ENCODE peak calls at places on chromosome 16, in seven cellular contexts. A is B cell; D is GM12865; Q is stomach; T is mammary epithelial cell; S is HFFc6; G is CD4-positive, alpha-beta T cell. H is an unnamed sample.

GRCh38 chr16:30186782-30187555 is 3.6 kb downstream of the CORO1A start:
- DNase-seq in A (peak), D (peak), Q (peak), T (peak), S (peak), G (peak), H (peak)

GRCh38 chr16:87725596-87726235 is 40.1 kb downstream of the KLHDC4 start:
- DNase-seq in A (no peak), D (no peak), Q (no peak), T (no peak), S (no peak), G (no peak), H (no peak)

GRCh38 chr16:86777098-86777946 is 199.0 kb downstream of the FOXL1 start:
- DNase-seq in A (no peak), D (no peak), Q (no peak), T (no peak), S (peak), G (no peak), H (no peak)

GRCh38 chr16:80197790-80198201 is 343.0 kb upstream of the DYNLRB2 start:
- DNase-seq in A (no peak), D (no peak), Q (no peak), T (peak), S (peak), G (no peak), H (no peak)

GRCh38 chr16:6846452-6846851 is 486.2 kb upstream of the RBFOX1 start:
- DNase-seq in A (no peak), D (no peak), Q (no peak), T (no peak), S (no peak), G (no peak), H (no peak)

GRCh38 chr16:29029168-29029994 is 44.5 kb downstream of the LAT start:
- DNase-seq in A (no peak), D (peak), Q (no peak), T (peak), S (peak), G (peak), H (peak)

GRCh38 chr16:78538919-78539318 is 439.5 kb downstream of the WWOX start:
- DNase-seq in A (no peak), D (no peak), Q (no peak), T (peak), S (no peak), G (no peak), H (no peak)

GRCh38 chr16:79088971-79089370 is 511.6 kb downstream of the MAF start:
- DNase-seq in A (no peak), D (no peak), Q (no peak), T (no peak), S (no peak), G (no peak), H (no peak)

GRCh38 chr16:81581107-81581506 is 136.5 kb downstream of the CMIP start:
- DNase-seq in A (no peak), D (no peak), Q (peak), T (peak), S (no peak), G (no peak), H (no peak)

GRCh38 chr16:79816081-79816497 is 215.6 kb upstream of the MAF start:
- DNase-seq in A (no peak), D (no peak), Q (no peak), T (no peak), S (no peak), G (no peak), H (no peak)

GRCh38 chr16:81265658-81266451 is 27.4 kb downstream of the BCO1 start:
- DNase-seq in A (no peak), D (no peak), Q (peak), T (no peak), S (no peak), G (no peak), H (no peak)

GRCh38 chr16:15721018-15721417 is 71.0 kb downstream of the NDE1 start:
- DNase-seq in A (no peak), D (no peak), Q (no peak), T (no peak), S (no peak), G (no peak), H (no peak)

GRCh38 chr16:84667600-84668309 is 19.4 kb downstream of the KLHL36 start:
- DNase-seq in A (no peak), D (no peak), Q (no peak), T (no peak), S (no peak), G (no peak), H (no peak)

GRCh38 chr16:7405166-7405565 is 72.5 kb downstream of the RBFOX1 start:
- DNase-seq in A (no peak), D (no peak), Q (peak), T (no peak), S (no peak), G (no peak), H (no peak)

GRCh38 chr16:54418903-54419302 is 132.3 kb upstream of the IRX3 start:
- DNase-seq in A (no peak), D (no peak), Q (no peak), T (no peak), S (no peak), G (no peak), H (no peak)

GRCh38 chr16:49526966-49527365 is 153.4 kb downstream of the C16orf78 start:
- DNase-seq in A (no peak), D (no peak), Q (no peak), T (no peak), S (no peak), G (no peak), H (no peak)

GRCh38 chr16:67447508-67448076 is 16.7 kb downstream of the HSD11B2 start:
- DNase-seq in A (peak), D (peak), Q (peak), T (no peak), S (no peak), G (peak), H (peak)

GRCh38 chr16:20789130-20789529 is 17.1 kb downstream of the ERI2 start:
- DNase-seq in A (no peak), D (no peak), Q (no peak), T (no peak), S (no peak), G (no peak), H (no peak)

GRCh38 chr16:55700067-55700466 is 44.3 kb downstream of the SLC6A2 start:
- DNase-seq in A (no peak), D (no peak), Q (no peak), T (no peak), S (no peak), G (no peak), H (no peak)

GRCh38 chr16:15857779-15858560 is 1.1 kb upstream of the MYH11 start:
- DNase-seq in A (no peak), D (no peak), Q (peak), T (no peak), S (no peak), G (no peak), H (peak)

GRCh38 chr16:67024384-67024896 is 4.5 kb upstream of the CBFB start:
- DNase-seq in A (no peak), D (no peak), Q (no peak), T (no peak), S (no peak), G (no peak), H (no peak)

GRCh38 chr16:85675528-85675927 is 13.2 kb downstream of the GINS2 start:
- DNase-seq in A (no peak), D (no peak), Q (no peak), T (no peak), S (peak), G (no peak), H (no peak)

GRCh38 chr16:85911531-85911930 is 12.6 kb downstream of the IRF8 start:
- DNase-seq in A (no peak), D (no peak), Q (no peak), T (no peak), S (no peak), G (no peak), H (no peak)

GRCh38 chr16:78388920-78389564 is 289.6 kb downstream of the WWOX start:
- DNase-seq in A (no peak), D (no peak), Q (no peak), T (no peak), S (no peak), G (no peak), H (no peak)

GRCh38 chr16:79776243-79776884 is 175.8 kb upstream of the MAF start:
- DNase-seq in A (no peak), D (no peak), Q (no peak), T (peak), S (no peak), G (no peak), H (no peak)

GRCh38 chr16:23869052-23869451 is 33.3 kb downstream of the PRKCB start:
- DNase-seq in A (no peak), D (no peak), Q (no peak), T (no peak), S (no peak), G (no peak), H (no peak)

GRCh38 chr16:734981-735881 is 5.6 kb downstream of the CIAO3 start:
- DNase-seq in A (no peak), D (no peak), Q (no peak), T (no peak), S (no peak), G (no peak), H (no peak)

GRCh38 chr16:732332-732731 is 5.4 kb downstream of the HAGHL start:
- DNase-seq in A (no peak), D (no peak), Q (no peak), T (no peak), S (no peak), G (no peak), H (no peak)

GRCh38 chr16:734208-734980 is 6.4 kb downstream of the CIAO3 start:
- DNase-seq in A (no peak), D (no peak), Q (no peak), T (no peak), S (no peak), G (no peak), H (no peak)

GRCh38 chr16:732936-733335 is 6.0 kb downstream of the HAGHL start:
- DNase-seq in A (no peak), D (no peak), Q (no peak), T (no peak), S (no peak), G (no peak), H (no peak)

DNA sequence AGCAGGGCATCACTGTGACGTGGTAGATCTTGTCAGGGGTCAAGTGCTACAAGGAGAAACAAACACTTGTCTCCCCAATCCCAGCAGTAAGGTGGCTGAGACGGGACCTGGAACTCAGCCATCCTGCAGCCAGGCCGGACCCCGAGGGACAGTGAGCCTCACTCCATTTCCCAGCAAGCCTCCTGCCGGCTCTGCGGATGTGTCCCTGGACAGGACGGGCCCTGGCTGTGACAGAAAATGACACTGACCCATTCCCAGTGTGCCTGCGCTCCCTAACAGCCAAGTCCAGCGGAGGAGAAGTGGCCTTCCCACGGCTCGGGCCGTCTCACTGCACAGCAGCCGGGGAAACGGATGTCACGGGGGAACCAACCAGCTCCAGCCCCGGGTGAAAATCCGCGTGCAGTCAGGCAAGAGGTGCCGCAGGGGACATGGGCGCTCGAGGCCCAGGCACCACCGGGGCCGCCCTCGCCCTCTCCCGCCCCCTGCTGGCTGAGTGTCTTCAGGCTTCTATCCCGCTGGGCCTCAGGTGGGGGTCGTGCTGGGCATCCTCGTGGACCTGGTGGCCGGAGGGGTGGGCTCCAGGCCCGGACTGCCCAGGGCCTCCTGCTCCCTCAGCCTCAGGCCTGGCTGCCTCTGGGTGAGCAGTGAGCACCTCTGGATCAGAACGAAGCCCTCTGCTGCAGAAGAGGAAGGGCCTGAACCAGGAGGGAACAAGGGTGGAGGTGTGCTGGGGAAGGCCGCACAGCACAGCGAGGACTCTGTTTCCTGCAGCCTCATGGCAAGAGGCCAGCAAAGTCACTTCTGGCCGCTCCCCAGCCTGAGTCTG is 6.7 kb downstream of the HAGHL start:
- DNase-seq in A (peak), D (peak), Q (no peak), T (no peak), S (no peak), G (peak), H (no peak)
- TF ChIP-seq CTCF in A (peak), D (peak), Q (no peak), T (peak), S (peak), G (peak), H (peak)

DNA sequence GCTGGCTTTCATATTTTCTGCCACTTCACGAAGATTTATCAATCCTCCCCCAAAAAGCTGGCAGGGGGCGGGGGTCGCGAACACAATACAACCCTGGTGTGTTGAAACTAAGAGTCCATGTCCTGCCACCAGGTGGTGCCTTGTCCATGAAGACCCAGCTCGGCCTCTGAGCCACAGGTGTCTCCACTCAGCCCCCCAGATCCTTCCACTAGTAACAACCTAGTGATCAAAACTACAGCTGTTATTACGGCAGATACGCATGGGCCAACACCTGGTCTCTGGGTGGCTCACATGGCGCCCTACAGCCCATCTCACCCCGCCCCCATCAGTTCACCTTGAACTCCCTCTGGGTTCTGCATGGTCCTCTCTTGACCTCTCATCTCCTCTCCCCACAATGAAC is 27.7 kb downstream of the USP7 start:
- DNase-seq in A (no peak), D (peak), Q (no peak), T (no peak), S (no peak), G (no peak), H (no peak)
- TF ChIP-seq CTCF in A (no peak), D (peak), Q (no peak), T (no peak), S (peak), G (no peak), H (peak)

GRCh38 chr16:72244853-72245252 is 72.9 kb upstream of the PMFBP1 start:
- DNase-seq in A (no peak), D (no peak), Q (no peak), T (no peak), S (no peak), G (no peak), H (no peak)
- TF ChIP-seq CTCF in A (no peak), D (no peak), Q (no peak), T (no peak), S (no peak), G (no peak), H (no peak)

DNA sequence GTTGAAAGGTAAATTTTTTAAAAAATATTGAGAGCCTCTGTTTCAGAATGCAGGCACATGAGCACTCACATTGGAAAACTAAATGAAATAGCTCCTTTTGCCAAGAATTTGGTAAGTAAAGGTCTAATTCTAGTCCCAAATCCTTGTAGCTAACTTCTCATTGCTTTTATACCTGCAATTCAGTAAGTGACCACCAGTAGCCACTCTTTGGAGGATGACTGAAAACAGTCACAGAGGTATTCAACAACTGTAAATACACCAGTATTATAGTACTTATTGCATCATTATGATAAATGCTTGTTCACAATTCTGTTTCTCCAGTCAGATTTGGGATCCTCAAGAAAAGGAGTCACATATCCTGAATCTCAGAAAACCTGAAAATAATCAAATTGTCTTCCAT is 562.4 kb upstream of the CDH11 start:
- DNase-seq in A (no peak), D (no peak), Q (no peak), T (no peak), S (no peak), G (no peak), H (no peak)
- TF ChIP-seq CTCF in A (no peak), D (peak), Q (no peak), T (peak), S (peak), G (no peak), H (no peak)

GRCh38 chr16:88753191-88753590 is 31.8 kb downstream of the PIEZO1 start:
- DNase-seq in A (no peak), D (no peak), Q (no peak), T (no peak), S (no peak), G (no peak), H (no peak)
- TF ChIP-seq CTCF in A (no peak), D (no peak), Q (no peak), T (no peak), S (no peak), G (no peak), H (no peak)

GRCh38 chr16:63530208-63530607 is 1494.0 kb upstream of the CDH8 start:
- DNase-seq in A (no peak), D (no peak), Q (no peak), T (no peak), S (no peak), G (no peak), H (no peak)
- TF ChIP-seq CTCF in A (no peak), D (no peak), Q (no peak), T (no peak), S (no peak), G (no peak), H (no peak)

GRCh38 chr16:57855188-57855587 is 52.9 kb upstream of the KIFC3 start:
- DNase-seq in A (no peak), D (no peak), Q (no peak), T (no peak), S (no peak), G (no peak), H (no peak)

GRCh38 chr16:57863434-57864160 is 61.3 kb upstream of the KIFC3 start:
- DNase-seq in A (no peak), D (no peak), Q (peak), T (peak), S (peak), G (no peak), H (no peak)

GRCh38 chr16:57862698-57863433 is 60.6 kb upstream of the KIFC3 start:
- DNase-seq in A (no peak), D (no peak), Q (no peak), T (no peak), S (no peak), G (no peak), H (no peak)

GRCh38 chr16:57858635-57859034 is 56.3 kb upstream of the KIFC3 start:
- DNase-seq in A (no peak), D (no peak), Q (no peak), T (no peak), S (no peak), G (no peak), H (no peak)

GRCh38 chr16:57859331-57859730 is 57.0 kb upstream of the KIFC3 start:
- DNase-seq in A (no peak), D (no peak), Q (no peak), T (no peak), S (peak), G (no peak), H (no peak)
- TF ChIP-seq CTCF in A (no peak), D (peak), Q (no peak), T (no peak), S (peak), G (no peak), H (no peak)

GRCh38 chr16:89168381-89169189 is 3.0 kb upstream of the CDH15 start:
- DNase-seq in A (no peak), D (no peak), Q (no peak), T (no peak), S (no peak), G (no peak), H (no peak)
- TF ChIP-seq CTCF in A (no peak), D (no peak), Q (no peak), T (no peak), S (peak), G (no peak), H (no peak)